ENCODE peak calls at places on chromosomes 13 and 19, in six cellular contexts. H is CD8-positive, alpha-beta T cell; W is NCI-H526 treated with DMSO at 0.1 percent for 48 hours; E is AG09319; Q is HEK293T; D is mesendoderm. Y is an unnamed sample.

GRCh38 chr13:90696656-90697055 is 650.8 kb upstream of the MIR17HG start:
- DNase-seq in D (no peak), H (no peak), W (no peak), Q (no peak), E (no peak), Y (no peak)

GRCh38 chr13:94342436-94343242 is 136.8 kb downstream of the DCT start:
- DNase-seq in D (no peak), W (no peak), Q (no peak), H (no peak), E (no peak), Y (no peak)

GRCh38 chr13:33228645-33229445 is 56.7 kb downstream of the STARD13 start:
- DNase-seq in D (peak), W (peak), E (peak), Q (peak), H (no peak), Y (peak)

GRCh38 chr19:1473056-1473400 is 6.0 kb downstream of the C19orf25 start:
- DNase-seq in Q (no peak), H (no peak), D (no peak), E (no peak), W (no peak), Y (no peak)

GRCh38 chr19:46844067-46844489 is 6.6 kb downstream of the AP2S1 start:
- DNase-seq in E (no peak), H (no peak), Q (no peak), D (peak), W (no peak), Y (no peak)

GRCh38 chr13:101007245-101007644 is 332.6 kb upstream of the TMTC4 start:
- DNase-seq in H (no peak), D (peak), W (no peak), E (no peak), Q (no peak), Y (no peak)

GRCh38 chr13:23921451-23921888 is 24.2 kb upstream of the C1QTNF9B start:
- DNase-seq in Q (peak), H (no peak), D (peak), E (no peak), W (peak), Y (no peak)

GRCh38 chr19:22604571-22605274 is 29.4 kb upstream of the ZNF492 start:
- DNase-seq in H (no peak), W (no peak), E (no peak), Q (no peak), D (no peak), Y (no peak)

GRCh38 chr19:3479819-3480215 is 508 bp downstream of the SMIM24 start:
- DNase-seq in E (no peak), D (peak), H (peak), W (no peak), Q (peak), Y (peak)

GRCh38 chr19:51784922-51785690 is 9.9 kb upstream of the FPR3 start:
- DNase-seq in E (peak), D (no peak), Q (no peak), H (peak), W (no peak), Y (no peak)

GRCh38 chr13:73948848-73949529 is 185.2 kb downstream of the KLF12 start:
- DNase-seq in W (no peak), D (no peak), Q (no peak), E (no peak), H (no peak), Y (no peak)